ENCODE peak calls at places on chromosomes 16 and 17, in six cellular contexts. B, Y, Z, Q, J and N are unnamed samples.

GRCh38 chr17:41523787-41524186 is 4.3 kb downstream of the KRT19 start:
- DNase-seq in B (no peak), J (no peak), Q (no peak), Y (no peak), Z (no peak), N (peak)

GRCh38 chr17:51258756-51259573 is 884 bp downstream of the MBTD1 start:
- DNase-seq in Z (peak), J (no peak), Y (no peak), B (peak), Q (no peak), N (no peak)

GRCh38 chr16:19777061-19777460 is 59.0 kb downstream of the IQCK start:
- DNase-seq in B (no peak), Z (no peak), Y (no peak), J (no peak), Q (no peak), N (no peak)

GRCh38 chr17:68732301-68732749 is 131.2 kb upstream of the FAM20A start:
- DNase-seq in J (peak), Y (no peak), B (no peak), Q (no peak), Z (no peak), N (no peak)

GRCh38 chr17:9959377-9959981 is 54.4 kb upstream of the RCVRN start:
- DNase-seq in Q (no peak), J (no peak), Z (peak), B (no peak), Y (no peak), N (no peak)

GRCh38 chr17:46090871-46091270 is 91.8 kb downstream of the STH start:
- DNase-seq in J (no peak), Z (no peak), Y (no peak), B (no peak), Q (no peak), N (no peak)

GRCh38 chr17:62823111-62823895 is 15.2 kb upstream of the MARCHF10 start:
- DNase-seq in Q (no peak), Z (no peak), B (no peak), Y (no peak), J (peak), N (no peak)

GRCh38 chr17:26809033-26809432 is 484.9 kb upstream of the WSB1 start:
- DNase-seq in J (no peak), Z (no peak), Q (no peak), Y (no peak), B (no peak), N (no peak)

GRCh38 chr16:3938843-3939624 is 58.5 kb upstream of the CREBBP start:
- DNase-seq in Y (peak), Q (no peak), Z (peak), J (peak), B (peak), N (no peak)

GRCh38 chr17:79842136-79842655 is 3.0 kb upstream of the CBX4 start:
- DNase-seq in Q (no peak), J (no peak), B (no peak), Y (no peak), Z (peak), N (no peak)

GRCh38 chr17:82408288-82408937 is 9.7 kb upstream of the HEXD start:
- DNase-seq in J (no peak), B (no peak), Y (no peak), Z (no peak), Q (no peak), N (no peak)